ENCODE peak calls at places on chromosomes 7 and 10, in five cellular contexts. One of them, this sample, is unnamed.

GRCh38 chr7:114416089-114416990 is 1.7 kb downstream of the FOXP2 start:
- DNase-seq in uterus: no peak
- DNase-seq in psoas muscle: no peak
- DNase-seq in Panc1: no peak
- DNase-seq in tibial artery: no peak
- DNase-seq in this sample: no peak

GRCh38 chr7:1060315-1061080 is 16.2 kb downstream of the GPR146 start:
- DNase-seq in uterus: no peak
- DNase-seq in psoas muscle: peak; percentile 63
- DNase-seq in Panc1: no peak
- DNase-seq in tibial artery: peak; percentile 58
- DNase-seq in this sample: peak; percentile 64

GRCh38 chr10:120426306-120426705 is 30.7 kb upstream of the PLPP4 start:
- DNase-seq in uterus: no peak
- DNase-seq in psoas muscle: no peak
- DNase-seq in Panc1: no peak
- DNase-seq in tibial artery: no peak
- DNase-seq in this sample: no peak

GRCh38 chr7:81299272-81299671 is 380.4 kb upstream of the SEMA3C start:
- DNase-seq in uterus: no peak
- DNase-seq in psoas muscle: no peak
- DNase-seq in Panc1: peak; percentile 88
- DNase-seq in tibial artery: peak; percentile 24
- DNase-seq in this sample: no peak

GRCh38 chr7:80230327-80230726 is 95.7 kb downstream of the GNAI1 start:
- DNase-seq in uterus: no peak
- DNase-seq in psoas muscle: no peak
- DNase-seq in Panc1: no peak
- DNase-seq in tibial artery: no peak
- DNase-seq in this sample: no peak

GRCh38 chr7:47721670-47722069 is 139.8 kb upstream of the TNS3 start:
- DNase-seq in uterus: no peak
- DNase-seq in psoas muscle: no peak
- DNase-seq in Panc1: no peak
- DNase-seq in tibial artery: no peak
- DNase-seq in this sample: no peak

GRCh38 chr7:10237306-10237705 is 736.4 kb upstream of the PHF14 start:
- DNase-seq in uterus: no peak
- DNase-seq in psoas muscle: no peak
- DNase-seq in Panc1: no peak
- DNase-seq in tibial artery: no peak
- DNase-seq in this sample: no peak

GRCh38 chr7:38006559-38006958 is 86.1 kb downstream of the EPDR1 start:
- DNase-seq in uterus: no peak
- DNase-seq in psoas muscle: no peak
- DNase-seq in Panc1: no peak
- DNase-seq in tibial artery: no peak
- DNase-seq in this sample: no peak

GRCh38 chr10:75211007-75211735 is 575 bp downstream of the VDAC2 start:
- DNase-seq in uterus: no peak
- DNase-seq in psoas muscle: no peak
- DNase-seq in Panc1: no peak
- DNase-seq in tibial artery: no peak
- DNase-seq in this sample: no peak

GRCh38 chr7:1104514-1105179 is 16.7 kb downstream of the GPER1 start:
- DNase-seq in uterus: no peak
- DNase-seq in psoas muscle: peak; percentile 32
- DNase-seq in Panc1: no peak
- DNase-seq in tibial artery: no peak
- DNase-seq in this sample: no peak

GRCh38 chr10:53598914-53599313 is 826.3 kb upstream of the MBL2 start:
- DNase-seq in uterus: no peak
- DNase-seq in psoas muscle: no peak
- DNase-seq in Panc1: no peak
- DNase-seq in tibial artery: no peak
- DNase-seq in this sample: no peak

GRCh38 chr7:118573065-118573464 is 348.6 kb downstream of the ANKRD7 start:
- DNase-seq in uterus: no peak
- DNase-seq in psoas muscle: peak; percentile 75
- DNase-seq in Panc1: no peak
- DNase-seq in tibial artery: no peak
- DNase-seq in this sample: no peak

GRCh38 chr10:114017266-114017665 is 26.4 kb upstream of the ADRB1 start:
- DNase-seq in uterus: no peak
- DNase-seq in psoas muscle: no peak
- DNase-seq in Panc1: no peak
- DNase-seq in tibial artery: no peak
- DNase-seq in this sample: no peak

GRCh38 chr7:47669178-47669878 is 87.4 kb upstream of the TNS3 start:
- DNase-seq in uterus: peak; percentile 80
- DNase-seq in psoas muscle: peak; percentile 80
- DNase-seq in Panc1: no peak
- DNase-seq in tibial artery: peak; percentile 87
- DNase-seq in this sample: peak; percentile 69

GRCh38 chr10:33136271-33136670 is 178.2 kb upstream of the ITGB1 start:
- DNase-seq in uterus: no peak
- DNase-seq in psoas muscle: no peak
- DNase-seq in Panc1: no peak
- DNase-seq in tibial artery: no peak
- DNase-seq in this sample: no peak

GRCh38 chr10:71850745-71851629 is at the start of gene PSAP:
- DNase-seq in uterus: peak; percentile 99
- DNase-seq in psoas muscle: peak; percentile 100
- DNase-seq in Panc1: peak; percentile 95
- DNase-seq in tibial artery: peak; percentile 99
- DNase-seq in this sample: peak; percentile 100

GRCh38 chr7:118870187-118870586 is 645.7 kb downstream of the ANKRD7 start:
- DNase-seq in uterus: no peak
- DNase-seq in psoas muscle: no peak
- DNase-seq in Panc1: no peak
- DNase-seq in tibial artery: no peak
- DNase-seq in this sample: no peak

GRCh38 chr10:27794157-27794556 is 48.5 kb upstream of the MKX start:
- DNase-seq in uterus: no peak
- DNase-seq in psoas muscle: no peak
- DNase-seq in Panc1: no peak
- DNase-seq in tibial artery: no peak
- DNase-seq in this sample: no peak

GRCh38 chr7:128883622-128884549 is 21.2 kb downstream of the ATP6V1F start:
- DNase-seq in uterus: peak; percentile 74
- DNase-seq in psoas muscle: peak; percentile 92
- DNase-seq in Panc1: peak; percentile 52
- DNase-seq in tibial artery: peak; percentile 82
- DNase-seq in this sample: peak; percentile 82
- TF ChIP-seq CTCF in uterus: peak; percentile 87
- TF ChIP-seq CTCF in psoas muscle: peak; percentile 95
- TF ChIP-seq CTCF in Panc1: peak; percentile 97
- TF ChIP-seq CTCF in tibial artery: peak; percentile 88
- TF ChIP-seq CTCF in this sample: peak; percentile 94

DNA sequence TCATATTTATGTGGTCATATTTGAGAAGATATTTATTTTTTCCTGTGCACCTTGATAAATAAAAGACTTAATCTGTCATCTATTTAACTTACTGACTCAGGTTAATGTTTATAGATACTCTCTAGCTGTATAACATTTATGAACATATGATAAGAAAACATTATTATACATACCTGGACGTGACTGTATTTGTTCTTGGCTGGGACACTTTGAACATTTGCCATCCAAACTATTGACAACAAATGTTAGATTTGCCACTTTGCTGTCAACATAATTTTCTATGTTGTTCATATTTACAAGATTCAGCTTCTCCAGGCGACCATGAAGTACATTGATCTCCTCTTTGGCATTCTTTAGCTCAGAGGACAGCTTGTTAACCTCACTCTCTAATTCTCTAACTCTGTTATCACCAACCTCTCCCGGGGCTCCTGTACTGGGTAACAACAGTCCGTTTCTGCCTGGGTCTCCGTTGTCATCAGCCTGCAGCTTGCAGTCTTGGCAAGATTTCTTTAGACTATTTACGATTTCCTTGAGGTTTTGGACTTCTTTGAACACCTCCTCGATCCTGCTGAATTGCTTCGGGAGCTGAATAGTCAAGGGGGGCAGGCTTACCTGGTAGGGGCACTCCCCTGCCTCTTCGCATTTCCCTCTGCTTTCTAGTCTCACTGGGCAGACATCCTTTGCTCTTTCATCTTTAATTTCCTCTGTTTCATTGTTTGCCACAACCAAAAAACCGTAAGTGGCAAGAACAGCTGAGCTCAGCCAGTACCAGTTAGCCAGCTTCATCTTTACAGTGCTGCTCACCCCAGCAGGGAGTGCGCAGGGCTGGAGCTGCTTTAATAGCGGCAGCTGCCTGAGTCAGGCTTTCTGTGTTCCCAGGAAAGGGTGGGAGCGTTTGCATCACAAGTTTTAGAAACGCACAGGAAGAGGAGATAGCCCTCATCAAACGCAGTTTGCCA is at the start of gene FGL2:
- DNase-seq in uterus: peak; percentile 36
- DNase-seq in psoas muscle: peak; percentile 73
- DNase-seq in Panc1: no peak
- DNase-seq in tibial artery: peak; percentile 83
- DNase-seq in this sample: no peak
- H3K4me3 ChIP-seq in uterus: peak within 1 kb of the TSS; percentile 40
- H3K4me3 ChIP-seq in psoas muscle: peak within 1 kb of the TSS; percentile 61
- H3K4me3 ChIP-seq in Panc1: no peak within 1 kb of the TSS
- H3K4me3 ChIP-seq in tibial artery: peak within 1 kb of the TSS; percentile 58
- H3K4me3 ChIP-seq in this sample: no peak within 1 kb of the TSS

GRCh38 chr10:125824736-125825135 is 1.4 kb downstream of the BCCIP start:
- DNase-seq in uterus: no peak
- DNase-seq in psoas muscle: no peak
- DNase-seq in Panc1: no peak
- DNase-seq in tibial artery: no peak
- DNase-seq in this sample: no peak

GRCh38 chr10:125822878-125823662 is at the start of the genes BCCIP and UROS:
- DNase-seq in uterus: peak; percentile 91
- DNase-seq in psoas muscle: peak; percentile 97
- DNase-seq in Panc1: peak; percentile 81
- DNase-seq in tibial artery: peak; percentile 89
- DNase-seq in this sample: peak; percentile 89

GRCh38 chr10:125827133-125827532 is 3.8 kb downstream of the BCCIP start:
- DNase-seq in uterus: no peak
- DNase-seq in psoas muscle: no peak
- DNase-seq in Panc1: no peak
- DNase-seq in tibial artery: no peak
- DNase-seq in this sample: no peak

GRCh38 chr10:125820705-125821104 is 2.4 kb downstream of the UROS start:
- DNase-seq in uterus: no peak
- DNase-seq in psoas muscle: no peak
- DNase-seq in Panc1: no peak
- DNase-seq in tibial artery: no peak
- DNase-seq in this sample: no peak

GRCh38 chr10:125823663-125824251 is 411 bp downstream of the BCCIP start:
- DNase-seq in uterus: no peak
- DNase-seq in psoas muscle: no peak
- DNase-seq in Panc1: no peak
- DNase-seq in tibial artery: no peak
- DNase-seq in this sample: no peak
- H3K27ac ChIP-seq in uterus: peak overlapping the region; percentile 80
- H3K27ac ChIP-seq in psoas muscle: peak overlapping the region; percentile 92
- H3K27ac ChIP-seq in Panc1: peak overlapping the region; percentile 99
- H3K27ac ChIP-seq in tibial artery: peak overlapping the region; percentile 85
- H3K27ac ChIP-seq in this sample: peak overlapping the region; percentile 88

GRCh38 chr10:69125554-69125953 is 1.6 kb downstream of the VPS26A start:
- DNase-seq in uterus: no peak
- DNase-seq in psoas muscle: no peak
- DNase-seq in Panc1: no peak
- DNase-seq in tibial artery: no peak
- DNase-seq in this sample: no peak

GRCh38 chr10:69119896-69120295 is 4.1 kb upstream of the VPS26A start:
- DNase-seq in uterus: no peak
- DNase-seq in psoas muscle: no peak
- DNase-seq in Panc1: no peak
- DNase-seq in tibial artery: no peak
- DNase-seq in this sample: no peak

GRCh38 chr10:69124558-69125121 is 662 bp downstream of the VPS26A start:
- DNase-seq in uterus: peak; percentile 24
- DNase-seq in psoas muscle: peak; percentile 55
- DNase-seq in Panc1: no peak
- DNase-seq in tibial artery: peak; percentile 40
- DNase-seq in this sample: no peak

GRCh38 chr10:69123306-69123746 is 652 bp upstream of the VPS26A start:
- DNase-seq in uterus: no peak
- DNase-seq in psoas muscle: no peak
- DNase-seq in Panc1: peak; percentile 79
- DNase-seq in tibial artery: no peak
- DNase-seq in this sample: no peak

DNA sequence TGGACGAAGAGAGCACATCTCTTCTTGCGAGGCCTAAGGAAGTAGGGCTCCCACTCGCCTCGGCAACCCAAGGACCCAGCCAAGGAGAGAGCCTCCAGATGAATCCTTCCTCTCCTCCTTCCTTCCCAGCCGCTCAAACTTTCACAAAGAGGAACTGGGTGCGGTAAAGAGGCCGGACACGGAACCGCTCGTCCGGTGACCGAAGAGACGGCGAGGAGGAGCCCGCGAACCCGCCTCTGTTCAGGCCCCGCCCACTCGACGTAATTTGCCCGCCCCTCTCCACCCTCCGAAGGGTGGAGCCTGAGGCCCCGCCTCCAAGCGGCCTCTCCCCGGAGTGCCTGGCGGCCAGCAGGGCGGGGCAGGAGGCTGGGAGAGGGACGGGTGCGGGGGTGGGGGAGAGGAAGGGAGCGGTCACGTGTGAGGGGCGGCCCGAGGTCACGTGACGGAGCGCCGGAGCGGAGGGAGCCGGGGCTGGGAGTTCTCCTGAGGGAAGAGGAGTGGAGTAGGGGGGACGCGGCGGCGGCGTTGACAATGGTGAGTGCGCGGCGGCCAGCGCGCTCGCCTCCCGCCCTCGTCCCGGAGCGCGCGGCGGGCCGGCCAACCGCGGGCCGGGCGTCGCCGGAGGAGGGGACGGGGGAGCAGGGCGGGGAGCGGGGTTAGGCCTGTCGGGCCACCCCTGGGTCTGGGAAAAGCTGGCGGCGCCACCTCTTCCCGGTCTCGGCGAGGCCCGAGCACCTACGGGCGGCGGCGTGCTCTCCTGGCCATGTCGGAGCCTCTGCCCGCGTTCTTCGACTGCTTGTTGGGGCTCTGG is at the start of gene VPS26A:
- DNase-seq in uterus: peak; percentile 99
- DNase-seq in psoas muscle: peak; percentile 100
- DNase-seq in Panc1: peak; percentile 86
- DNase-seq in tibial artery: peak; percentile 98
- DNase-seq in this sample: peak; percentile 99
- TF ChIP-seq CTCF in uterus: peak; percentile 2
- TF ChIP-seq CTCF in psoas muscle: no peak
- TF ChIP-seq CTCF in Panc1: no peak
- TF ChIP-seq CTCF in tibial artery: no peak
- TF ChIP-seq CTCF in this sample: no peak